ENCODE peak calls at places on chromosomes 1 and 21, in eight cellular contexts. Y is suprapubic skin, H is hepatocyte, Z is heart right ventricle, E is breast epithelium, D is body of pancreas, M is astrocyte, K is fibroblast of lung. Q is an unnamed sample.
A peak's percentile ranks its signal among the peaks of the same experiment; 100 is the strongest.

GRCh38 chr1:67463298-67463960 is 33.2 kb upstream of the SERBP1 start:
- DNase-seq in H (no peak), Z (no peak), K (peak; percentile 25), M (no peak), D (no peak), Y (no peak), E (no peak), Q (no peak)

GRCh38 chr1:33289858-33290154 is 31.1 kb downstream of the A3GALT2 start:
- DNase-seq in E (no peak), Y (no peak), K (no peak), Z (no peak), D (no peak), M (no peak), H (no peak), Q (no peak)

GRCh38 chr21:40120944-40121575 is 253.8 kb downstream of the PCP4 start:
- DNase-seq in D (no peak), K (peak; percentile 1), Z (no peak), Y (no peak), H (peak; percentile 50), M (no peak), E (no peak), Q (peak; percentile 15)

GRCh38 chr1:165897326-165898303 is 70.2 kb downstream of the UCK2 start:
- DNase-seq in K (peak; percentile 26), Y (no peak), D (no peak), H (no peak), M (no peak), E (no peak), Z (peak; percentile 64), Q (no peak)

GRCh38 chr1:17570228-17570627 is 30.7 kb downstream of the ARHGEF10L start:
- DNase-seq in Y (no peak), E (no peak), M (no peak), Z (no peak), K (no peak), H (no peak), D (no peak), Q (no peak)

GRCh38 chr1:184986250-184986649 is 11.9 kb upstream of the NIBAN1 start:
- DNase-seq in E (no peak), M (peak; percentile 18), D (no peak), Y (no peak), H (peak; percentile 49), Z (no peak), K (peak; percentile 65), Q (no peak)

GRCh38 chr1:57536749-57537423 is 113.0 kb upstream of the DAB1 start:
- DNase-seq in D (no peak), K (no peak), E (no peak), Y (no peak), M (no peak), H (no peak), Z (no peak), Q (no peak)

GRCh38 chr21:36873511-36873910 is 93.0 kb downstream of the HLCS start:
- DNase-seq in K (no peak), D (no peak), H (no peak), M (no peak), Z (no peak), Y (no peak), E (no peak), Q (no peak)

GRCh38 chr1:245972476-245972875 is 534.6 kb downstream of the SMYD3 start:
- DNase-seq in M (peak; percentile 55), D (no peak), H (no peak), E (no peak), Z (no peak), Y (no peak), K (no peak), Q (no peak)

DNA sequence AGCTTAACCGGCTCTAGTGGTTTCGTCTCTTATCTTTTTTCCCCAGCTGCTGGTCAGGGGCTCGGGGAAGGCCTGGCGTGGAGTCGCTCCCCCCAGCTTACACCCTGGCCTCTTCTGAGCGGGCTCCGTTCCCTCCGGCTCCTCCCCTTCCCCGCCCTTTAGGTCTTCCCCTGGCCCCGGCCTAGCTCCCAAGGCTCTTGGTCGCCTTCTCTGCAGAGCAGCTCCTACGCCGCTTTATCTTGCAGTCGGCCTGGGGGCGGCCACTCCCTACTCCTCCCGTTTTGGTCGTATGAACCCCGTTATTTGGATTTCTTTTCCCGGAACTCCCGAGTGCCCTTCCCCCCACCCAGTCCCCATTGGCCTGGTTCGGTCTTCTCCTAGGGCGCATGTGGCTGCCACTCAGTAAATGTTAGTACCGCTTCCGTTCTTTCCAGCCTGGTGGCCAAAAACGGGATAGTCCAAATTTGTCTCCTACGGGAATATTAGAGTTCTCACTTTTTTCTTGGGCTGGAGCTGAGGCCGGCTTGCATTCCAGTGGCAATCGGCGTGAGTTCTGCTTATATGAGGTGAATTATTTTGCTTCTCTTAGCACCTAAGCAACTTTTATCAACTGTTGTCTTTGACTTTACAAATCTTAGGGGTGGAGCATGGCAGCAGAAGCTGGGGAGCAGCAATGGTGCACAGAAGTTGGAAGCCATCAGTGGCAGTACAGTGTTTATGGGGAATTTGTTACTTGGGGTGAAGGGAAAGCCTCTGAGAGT is 474 bp downstream of the THRAP3 start:
- DNase-seq in E (no peak), D (no peak), H (peak; percentile 89), Z (peak; percentile 84), Y (peak; percentile 92), M (peak; percentile 80), K (peak; percentile 86), Q (peak; percentile 90)
- H3K27ac ChIP-seq in E (peak overlapping the region; percentile 91), D (peak overlapping the region; percentile 95), H (peak overlapping the region; percentile 93), Z (peak overlapping the region; percentile 95), Y (peak overlapping the region; percentile 95), M (peak overlapping the region; percentile 99), K (peak overlapping the region; percentile 98), Q (peak overlapping the region; percentile 85)

DNA sequence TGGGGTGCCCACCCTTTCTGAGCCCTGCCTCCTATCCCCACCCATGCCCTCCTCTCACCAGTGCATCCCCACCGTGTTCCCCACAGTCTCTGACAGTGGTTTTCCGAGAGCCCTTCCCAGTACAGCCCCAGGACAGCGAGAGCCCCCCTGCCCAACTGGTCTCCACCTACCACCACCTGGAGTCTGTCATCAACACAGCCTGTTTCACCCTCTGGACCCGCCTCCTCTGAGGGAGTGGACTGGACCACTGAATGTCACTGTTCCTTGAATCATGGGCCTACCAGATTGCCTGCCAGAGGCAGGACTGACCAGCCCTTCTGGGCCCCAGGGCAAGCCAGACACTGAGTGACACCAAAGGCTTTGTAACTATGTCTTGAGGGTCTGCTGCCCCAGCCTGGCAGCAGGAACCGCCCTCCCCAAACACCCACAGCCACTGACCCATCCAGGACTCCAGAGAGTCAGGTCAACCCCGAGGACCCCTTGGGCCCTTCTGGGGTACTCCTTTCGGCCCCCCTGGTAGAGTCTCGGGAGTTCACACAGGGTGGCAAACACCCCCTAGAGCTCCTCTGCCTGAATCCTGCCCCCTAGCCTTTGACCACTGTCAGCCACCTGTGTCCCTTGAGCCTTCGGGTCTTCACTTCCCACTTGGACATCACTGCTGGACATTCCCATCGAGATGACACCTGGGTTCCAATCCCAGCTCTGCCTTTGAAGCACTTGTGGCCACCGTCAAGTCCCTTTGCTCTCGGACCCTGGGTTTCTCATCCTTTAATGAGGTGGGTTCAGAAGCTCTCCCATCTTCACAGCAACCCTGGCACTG is 3.3 kb downstream of the HYI start:
- DNase-seq in Y (no peak), E (peak; percentile 18), D (no peak), Z (no peak), H (no peak), K (no peak), M (no peak), Q (no peak)
- H3K4me1 ChIP-seq in Y (peaks cover 25% of the 10 kb centered on the region), E (no peaks in the 10 kb centered on the region), D (peaks cover 28% of the 10 kb centered on the region), Z (peaks cover 24% of the 10 kb centered on the region), H (peaks cover 11% of the 10 kb centered on the region), K (peaks cover 5% of the 10 kb centered on the region), M (peaks cover 23% of the 10 kb centered on the region), Q (peaks cover 19% of the 10 kb centered on the region)

DNA sequence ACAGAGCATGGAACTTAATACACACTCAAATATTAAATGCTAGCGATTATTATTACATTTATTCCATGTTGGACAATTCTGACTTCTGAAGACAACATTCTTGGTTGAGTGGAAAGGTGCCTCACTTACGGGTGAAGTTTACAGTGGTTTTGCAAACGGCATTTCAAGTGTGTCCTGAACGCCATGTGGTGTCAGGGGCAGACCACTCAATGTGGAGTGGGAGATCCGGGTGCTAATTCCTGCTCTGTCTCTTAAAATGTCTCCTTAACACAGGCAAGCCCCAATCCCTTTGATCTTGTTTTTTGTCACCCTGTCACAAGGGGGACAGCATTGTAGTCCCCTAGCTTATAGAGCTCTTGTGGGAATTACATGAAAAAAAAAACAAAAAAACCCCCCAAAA is 5.6 kb upstream of the TDRD10 start:
- DNase-seq in H (no peak), E (no peak), Z (no peak), Y (no peak), K (no peak), D (no peak), M (no peak), Q (no peak)
- H3K27ac ChIP-seq in H (no peak overlapping the region), E (peak overlapping the region; percentile 49), Z (peak overlapping the region; percentile 84), Y (no peak overlapping the region), K (no peak overlapping the region), D (no peak overlapping the region), M (no peak overlapping the region), Q (no peak overlapping the region)

GRCh38 chr1:111887385-111887784 is 102.1 kb downstream of the KCND3 start:
- DNase-seq in H (peak; percentile 21), Y (no peak), K (no peak), M (no peak), E (no peak), Z (no peak), D (no peak), Q (no peak)

GRCh38 chr1:111882537-111882936 is 106.9 kb downstream of the KCND3 start:
- DNase-seq in K (no peak), D (no peak), H (no peak), M (no peak), E (no peak), Z (no peak), Y (no peak), Q (no peak)

GRCh38 chr1:111882986-111883560 is 106.4 kb downstream of the KCND3 start:
- DNase-seq in K (no peak), H (no peak), M (no peak), Y (no peak), D (no peak), Z (no peak), E (no peak), Q (no peak)

GRCh38 chr1:111886741-111887140 is 102.7 kb downstream of the KCND3 start:
- DNase-seq in D (no peak), H (no peak), K (no peak), M (no peak), Z (no peak), Y (no peak), E (no peak), Q (no peak)

GRCh38 chr1:111884772-111885443 is 104.6 kb downstream of the KCND3 start:
- DNase-seq in E (no peak), Z (no peak), Y (no peak), M (no peak), D (no peak), K (no peak), H (no peak), Q (no peak)
- H3K4me1 ChIP-seq in E (no peaks in the 10 kb centered on the region), Z (peaks cover 52% of the 10 kb centered on the region), Y (no peaks in the 10 kb centered on the region), M (no peaks in the 10 kb centered on the region), D (no peaks in the 10 kb centered on the region), K (no peaks in the 10 kb centered on the region), H (peaks cover 4% of the 10 kb centered on the region), Q (no peaks in the 10 kb centered on the region)

GRCh38 chr1:153841463-153841994 is 66.3 kb downstream of the SLC27A3 start:
- DNase-seq in Z (no peak), M (peak; percentile 53), E (no peak), K (peak; percentile 51), Y (no peak), D (no peak), H (no peak), Q (peak; percentile 6)
- H3K27ac ChIP-seq in Z (no peak overlapping the region), M (peak overlapping the region; percentile 19), E (no peak overlapping the region), K (no peak overlapping the region), Y (no peak overlapping the region), D (no peak overlapping the region), H (no peak overlapping the region), Q (no peak overlapping the region)

GRCh38 chr1:204338359-204338758 is 21.4 kb downstream of the PLEKHA6 start:
- DNase-seq in H (no peak), Z (no peak), M (no peak), K (no peak), D (no peak), Y (no peak), E (no peak), Q (no peak)
- H3K4me1 ChIP-seq in H (peaks cover 42% of the 10 kb centered on the region), Z (peaks cover 6% of the 10 kb centered on the region), M (peaks cover 14% of the 10 kb centered on the region), K (peaks cover 7% of the 10 kb centered on the region), D (no peaks in the 10 kb centered on the region), Y (peaks cover 33% of the 10 kb centered on the region), E (no peaks in the 10 kb centered on the region), Q (no peaks in the 10 kb centered on the region)